ENCODE peak calls at places on chromosome 3, in four cellular contexts. Q, G, L and E are unnamed samples.

GRCh38 chr3:153291052-153291689 is 129.1 kb downstream of the RAP2B start:
- DNase-seq in G (no peak), L (no peak), Q (no peak), E (no peak)

GRCh38 chr3:67601385-67601784 is 53.0 kb downstream of the SUCLG2 start:
- DNase-seq in L (no peak), Q (no peak), G (no peak), E (no peak)

GRCh38 chr3:11953350-11953749 is 50.8 kb upstream of the SYN2 start:
- DNase-seq in Q (no peak), L (no peak), G (no peak), E (no peak)

GRCh38 chr3:171811059-171811912 is 1.0 kb upstream of the PLD1 start:
- DNase-seq in L (no peak), G (no peak), Q (no peak), E (peak)

GRCh38 chr3:73813291-73813977 is 188.7 kb upstream of the PDZRN3 start:
- DNase-seq in L (no peak), G (no peak), Q (no peak), E (no peak)

GRCh38 chr3:61802772-61803171 is 241.4 kb downstream of the PTPRG start:
- DNase-seq in L (no peak), G (no peak), Q (no peak), E (peak)

GRCh38 chr3:41162981-41163380 is 36.3 kb upstream of the CTNNB1 start:
- DNase-seq in L (no peak), Q (no peak), G (no peak), E (no peak)

GRCh38 chr3:53493997-53494791 is at the start of gene CACNA1D:
- DNase-seq in G (no peak), Q (peak), L (no peak), E (no peak)

GRCh38 chr3:69115731-69116130 is 6.7 kb downstream of the LMOD3 start:
- DNase-seq in G (no peak), Q (no peak), L (no peak), E (no peak)